ENCODE peak calls at places on chromosomes 16 and 17, in six cellular contexts. E is mesendoderm, L is H9, W is IMR-90, A is mesenchymal stem cell, S is H1. V is an unnamed sample.

GRCh38 chr16:13958438-13958837 is 38.5 kb downstream of the ERCC4 start:
- DNase-seq in E (no peak), L (no peak), W (no peak), A (no peak), S (no peak), V (no peak)

GRCh38 chr17:19269102-19269501 is 31.9 kb downstream of the EPN2 start:
- DNase-seq in E (no peak), L (no peak), W (no peak), A (no peak), S (no peak), V (no peak)

GRCh38 chr17:82737981-82738877 is 2.8 kb downstream of the FN3K start:
- DNase-seq in E (no peak), L (no peak), W (peak; percentile 27), A (no peak), S (no peak), V (no peak)

GRCh38 chr16:72467157-72467759 is 295.3 kb upstream of the PMFBP1 start:
- DNase-seq in E (peak; percentile 81), L (no peak), W (peak; percentile 60), A (peak; percentile 60), S (no peak), V (peak; percentile 11)

GRCh38 chr17:42849451-42850157 is 1.4 kb upstream of the AOC3 start:
- DNase-seq in E (no peak), L (no peak), W (no peak), A (no peak), S (no peak), V (no peak)

GRCh38 chr17:76279742-76280287 is 14.7 kb downstream of the UBALD2 start:
- DNase-seq in E (no peak), L (no peak), W (no peak), A (no peak), S (no peak), V (no peak)

GRCh38 chr17:30332057-30332542 is 1.8 kb downstream of the TMIGD1 start:
- DNase-seq in E (no peak), L (no peak), W (peak; percentile 92), A (peak; percentile 84), S (no peak), V (no peak)

GRCh38 chr17:7858487-7858832 is 657 bp downstream of the CYB5D1 start:
- DNase-seq in E (peak; percentile 84), L (peak; percentile 80), W (peak; percentile 44), A (peak; percentile 79), S (no peak), V (peak; percentile 56)

GRCh38 chr17:30345089-30345433 is 11.2 kb upstream of the TMIGD1 start:
- DNase-seq in E (no peak), L (no peak), W (no peak), A (no peak), S (no peak), V (no peak)

GRCh38 chr17:29557085-29557697 is 9.6 kb downstream of the ABHD15 start:
- DNase-seq in E (no peak), L (no peak), W (peak; percentile 62), A (peak; percentile 26), S (no peak), V (no peak)

GRCh38 chr17:5241861-5242671 is 7.4 kb upstream of the SCIMP start:
- DNase-seq in E (no peak), L (no peak), W (no peak), A (no peak), S (no peak), V (no peak)

GRCh38 chr16:89169778-89170177 is 1.8 kb upstream of the CDH15 start:
- DNase-seq in E (no peak), L (no peak), W (no peak), A (no peak), S (no peak), V (no peak)

GRCh38 chr17:9768381-9768934 is 22.9 kb downstream of the DHRS7C start:
- DNase-seq in E (peak; percentile 61), L (no peak), W (peak; percentile 16), A (peak; percentile 40), S (no peak), V (peak; percentile 15)

GRCh38 chr17:29005562-29005887 is 308 bp downstream of the SEZ6 start:
- DNase-seq in E (no peak), L (no peak), W (no peak), A (no peak), S (no peak), V (no peak)

GRCh38 chr17:36183001-36183810 is 6.8 kb upstream of the TBC1D3B start:
- DNase-seq in E (peak; percentile 74), L (peak; percentile 94), W (peak; percentile 54), A (peak; percentile 78), S (no peak), V (peak; percentile 77)

GRCh38 chr16:22386976-22387375 is 12.6 kb upstream of the CDR2 start:
- DNase-seq in E (no peak), L (no peak), W (peak; percentile 95), A (peak; percentile 82), S (no peak), V (no peak)

GRCh38 chr17:43676471-43676870 is 14.7 kb upstream of the MEOX1 start:
- DNase-seq in E (no peak), L (no peak), W (no peak), A (peak; percentile 46), S (no peak), V (no peak)

GRCh38 chr17:47844814-47845453 is 3.9 kb upstream of the SCRN2 start:
- DNase-seq in E (no peak), L (no peak), W (peak; percentile 18), A (peak; percentile 37), S (no peak), V (no peak)

GRCh38 chr16:3902731-3903130 is 22.2 kb upstream of the CREBBP start:
- DNase-seq in E (no peak), L (no peak), W (no peak), A (no peak), S (no peak), V (no peak)

GRCh38 chr16:84730406-84731106 is 30.8 kb downstream of the USP10 start:
- DNase-seq in E (peak; percentile 93), L (no peak), W (peak; percentile 97), A (peak; percentile 94), S (no peak), V (no peak)

GRCh38 chr17:69575346-69575761 is 160.9 kb downstream of the MAP2K6 start:
- DNase-seq in E (no peak), L (no peak), W (peak; percentile 87), A (peak; percentile 90), S (no peak), V (no peak)

DNA sequence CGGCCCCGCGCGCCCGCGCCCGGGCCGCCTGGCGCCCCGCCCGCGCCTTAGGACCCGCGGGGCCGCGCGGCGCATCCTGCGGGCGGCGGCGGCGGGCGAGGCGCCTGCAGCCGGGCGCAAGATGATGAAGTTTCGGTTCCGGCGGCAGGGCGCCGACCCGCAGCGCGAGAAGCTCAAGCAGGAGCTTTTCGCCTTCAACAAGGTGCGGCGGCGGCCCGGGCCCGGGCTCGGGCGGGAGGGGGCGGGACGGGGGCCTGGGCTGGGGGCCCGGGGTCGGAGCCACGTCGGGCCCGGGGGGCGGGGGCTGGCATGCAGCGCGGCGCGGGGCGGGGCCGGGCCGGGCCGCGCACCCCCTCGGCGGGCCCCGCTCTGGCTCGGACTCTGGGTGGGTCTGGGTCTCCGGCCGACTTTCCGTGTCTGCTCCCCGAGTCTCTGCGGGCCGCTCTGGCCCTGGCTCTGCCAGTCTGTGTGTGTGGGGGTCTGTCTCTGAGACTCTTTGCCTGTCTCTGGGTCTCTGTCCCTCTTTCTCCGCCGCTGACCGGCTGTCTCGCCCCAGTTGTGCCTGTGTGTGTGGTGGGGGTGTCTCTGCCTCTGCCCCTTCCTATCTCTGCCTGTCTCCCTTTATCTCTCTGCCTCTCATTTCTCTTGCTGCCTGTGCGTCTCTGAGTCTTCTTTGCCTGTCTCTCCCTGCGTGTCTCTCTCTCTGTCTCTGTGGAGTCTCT is at the start of gene LLGL1:
- DNase-seq in E (no peak), L (no peak), W (no peak), A (peak; percentile 35), S (no peak), V (no peak)
- H2BK120ac ChIP-seq in E (no peak within 1 kb of the TSS), L (no peak within 1 kb of the TSS), W (peak within 1 kb of the TSS; percentile 82), A (peak within 1 kb of the TSS; percentile 90), S (peak within 1 kb of the TSS; percentile 97), V (peak within 1 kb of the TSS; percentile 95)

GRCh38 chr17:41801374-41802062 is 10.2 kb downstream of the P3H4 start:
- DNase-seq in E (peak; percentile 91), L (peak; percentile 92), W (peak; percentile 72), A (peak; percentile 80), S (no peak), V (peak; percentile 77)
- H2BK120ac ChIP-seq in E (no peak overlapping the region), L (no peak overlapping the region), W (peak overlapping the region; percentile 24), A (no peak overlapping the region), S (no peak overlapping the region), V (no peak overlapping the region)

GRCh38 chr17:79414063-79414462 is 196.8 kb downstream of the RBFOX3 start:
- DNase-seq in E (no peak), L (no peak), W (no peak), A (no peak), S (no peak), V (no peak)

GRCh38 chr17:79411419-79411818 is 199.4 kb downstream of the RBFOX3 start:
- DNase-seq in E (no peak), L (no peak), W (no peak), A (no peak), S (no peak), V (no peak)

GRCh38 chr17:79413591-79413990 is 197.3 kb downstream of the RBFOX3 start:
- DNase-seq in E (no peak), L (no peak), W (no peak), A (no peak), S (no peak), V (no peak)

GRCh38 chr17:79410681-79411080 is 200.2 kb downstream of the RBFOX3 start:
- DNase-seq in E (no peak), L (no peak), W (no peak), A (no peak), S (no peak), V (no peak)

DNA sequence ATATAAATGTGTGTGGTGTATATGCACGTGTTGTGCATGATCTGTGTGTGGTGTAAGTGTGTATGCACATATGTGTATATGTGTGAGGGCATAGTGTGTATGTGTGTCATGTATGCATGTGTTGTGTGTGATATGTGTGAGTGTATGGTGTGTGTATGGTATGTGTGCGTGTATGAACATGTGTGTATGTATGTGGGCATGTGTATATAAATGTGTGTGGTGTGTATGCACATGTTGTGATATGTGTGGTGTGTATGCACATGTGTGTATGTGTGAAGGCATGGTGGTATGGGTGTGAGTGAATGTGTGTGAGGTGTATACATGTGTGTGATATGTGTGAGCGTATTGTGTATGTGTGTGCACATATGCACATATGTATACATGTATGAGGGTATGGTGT is 198.7 kb downstream of the RBFOX3 start:
- DNase-seq in E (no peak), L (no peak), W (no peak), A (no peak), S (no peak), V (no peak)
- H2BK120ac ChIP-seq in E (no peak overlapping the region), L (no peak overlapping the region), W (no peak overlapping the region), A (no peak overlapping the region), S (no peak overlapping the region), V (no peak overlapping the region)

DNA sequence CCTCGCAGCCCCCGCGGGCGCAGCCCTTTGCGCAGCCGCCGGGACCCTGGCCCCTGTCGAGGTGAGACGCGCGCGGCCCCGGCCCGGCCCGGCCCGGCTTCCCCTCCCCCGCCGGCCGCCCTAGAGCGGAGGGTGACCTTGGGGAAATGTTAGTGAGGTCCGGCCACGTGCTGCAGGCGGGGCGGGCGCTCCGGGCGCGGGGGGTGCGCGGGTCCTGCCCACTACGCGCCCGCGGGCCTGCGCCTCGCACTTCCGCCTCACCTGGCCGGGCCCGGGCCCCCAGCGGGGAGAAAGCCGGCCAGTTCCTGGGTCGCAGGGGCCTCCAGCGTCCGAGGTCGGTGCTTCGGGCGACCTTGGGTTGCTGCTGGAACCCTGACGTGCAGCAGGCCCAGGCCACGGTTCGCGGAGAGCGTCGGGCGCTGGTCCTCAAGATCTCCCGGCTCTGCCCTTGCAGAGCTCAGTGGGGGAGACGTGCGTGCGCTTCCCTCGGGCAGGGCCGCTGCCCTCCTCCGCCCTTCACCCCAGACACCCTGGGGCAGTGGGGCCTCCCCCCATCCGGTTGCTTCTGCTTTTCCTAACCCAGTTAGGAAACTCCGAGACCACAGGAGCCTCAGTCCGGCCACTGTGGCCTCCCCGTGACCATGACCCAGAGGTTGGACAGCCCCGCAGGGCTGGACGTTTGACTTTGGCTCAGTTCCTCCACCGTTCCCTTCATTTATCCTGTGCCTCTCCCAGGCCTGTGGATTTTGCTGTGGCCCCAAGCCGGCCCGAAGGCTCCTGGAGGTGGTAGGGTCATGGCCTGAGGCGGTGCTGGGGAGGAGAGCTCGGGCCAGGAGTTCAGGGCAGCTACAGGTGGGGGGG is 791 bp downstream of the MCRIP2 start:
- DNase-seq in E (peak; percentile 23), L (no peak), W (no peak), A (peak; percentile 49), S (no peak), V (no peak)
- H2BK120ac ChIP-seq in E (no peak overlapping the region), L (no peak overlapping the region), W (no peak overlapping the region), A (peak overlapping the region; percentile 84), S (no peak overlapping the region), V (no peak overlapping the region)